ENCODE peak calls at places on chromosomes 7 and 10, in ten cellular contexts. One of them, this sample, is unnamed.

GRCh38 chr7:82677493-82677892 is 233.9 kb upstream of the CACNA2D1 start:
- DNase-seq in hypothalamus: no peak
- DNase-seq in mucosa of gallbladder: no peak
- DNase-seq in frontal cortex: no peak
- DNase-seq in Kasumi-1: peak; percentile 69
- DNase-seq in transverse colon: peak; percentile 11
- DNase-seq in heart right ventricle: no peak
- DNase-seq in naive thymus-derived CD8-positive, alpha-beta T cell: peak; percentile 21
- DNase-seq in HFF-Myc: no peak
- DNase-seq in NCI-H460: no peak
- DNase-seq in this sample: no peak

GRCh38 chr7:133778472-133778871 is 348.7 kb upstream of the LRGUK start:
- DNase-seq in hypothalamus: no peak
- DNase-seq in mucosa of gallbladder: no peak
- DNase-seq in frontal cortex: no peak
- DNase-seq in Kasumi-1: no peak
- DNase-seq in transverse colon: no peak
- DNase-seq in heart right ventricle: no peak
- DNase-seq in naive thymus-derived CD8-positive, alpha-beta T cell: no peak
- DNase-seq in HFF-Myc: no peak
- DNase-seq in NCI-H460: no peak
- DNase-seq in this sample: no peak

GRCh38 chr10:87860156-87860795 is 3.1 kb downstream of the KLLN start:
- DNase-seq in hypothalamus: no peak
- DNase-seq in mucosa of gallbladder: peak; percentile 43
- DNase-seq in frontal cortex: peak; percentile 37
- DNase-seq in Kasumi-1: peak; percentile 99
- DNase-seq in transverse colon: no peak
- DNase-seq in heart right ventricle: no peak
- DNase-seq in naive thymus-derived CD8-positive, alpha-beta T cell: peak; percentile 19
- DNase-seq in HFF-Myc: peak; percentile 66
- DNase-seq in NCI-H460: peak; percentile 73
- DNase-seq in this sample: no peak

GRCh38 chr10:90087197-90088007 is 386.0 kb downstream of the KIF20B start:
- DNase-seq in hypothalamus: no peak
- DNase-seq in mucosa of gallbladder: no peak
- DNase-seq in frontal cortex: no peak
- DNase-seq in Kasumi-1: no peak
- DNase-seq in transverse colon: no peak
- DNase-seq in heart right ventricle: no peak
- DNase-seq in naive thymus-derived CD8-positive, alpha-beta T cell: no peak
- DNase-seq in HFF-Myc: peak; percentile 66
- DNase-seq in NCI-H460: no peak
- DNase-seq in this sample: no peak

GRCh38 chr7:119482209-119482608 is 790.8 kb upstream of the KCND2 start:
- DNase-seq in hypothalamus: no peak
- DNase-seq in mucosa of gallbladder: no peak
- DNase-seq in frontal cortex: no peak
- DNase-seq in Kasumi-1: peak; percentile 14
- DNase-seq in transverse colon: no peak
- DNase-seq in heart right ventricle: no peak
- DNase-seq in naive thymus-derived CD8-positive, alpha-beta T cell: no peak
- DNase-seq in HFF-Myc: no peak
- DNase-seq in NCI-H460: peak; percentile 43
- DNase-seq in this sample: peak; percentile 21

GRCh38 chr7:154776350-154776749 is 226.6 kb downstream of the PAXIP1 start:
- DNase-seq in hypothalamus: no peak
- DNase-seq in mucosa of gallbladder: no peak
- DNase-seq in frontal cortex: no peak
- DNase-seq in Kasumi-1: no peak
- DNase-seq in transverse colon: no peak
- DNase-seq in heart right ventricle: no peak
- DNase-seq in naive thymus-derived CD8-positive, alpha-beta T cell: no peak
- DNase-seq in HFF-Myc: no peak
- DNase-seq in NCI-H460: no peak
- DNase-seq in this sample: no peak

GRCh38 chr7:35839860-35840854 is 39.3 kb downstream of the SEPTIN7 start:
- DNase-seq in hypothalamus: no peak
- DNase-seq in mucosa of gallbladder: no peak
- DNase-seq in frontal cortex: no peak
- DNase-seq in Kasumi-1: no peak
- DNase-seq in transverse colon: no peak
- DNase-seq in heart right ventricle: no peak
- DNase-seq in naive thymus-derived CD8-positive, alpha-beta T cell: no peak
- DNase-seq in HFF-Myc: peak; percentile 22
- DNase-seq in NCI-H460: no peak
- DNase-seq in this sample: no peak

GRCh38 chr10:26454891-26455290 is 16.8 kb downstream of the APBB1IP start:
- DNase-seq in hypothalamus: no peak
- DNase-seq in mucosa of gallbladder: no peak
- DNase-seq in frontal cortex: no peak
- DNase-seq in Kasumi-1: no peak
- DNase-seq in transverse colon: no peak
- DNase-seq in heart right ventricle: no peak
- DNase-seq in naive thymus-derived CD8-positive, alpha-beta T cell: no peak
- DNase-seq in HFF-Myc: no peak
- DNase-seq in NCI-H460: no peak
- DNase-seq in this sample: no peak

GRCh38 chr7:159105066-159105780 is 39.4 kb downstream of the VIPR2 start:
- DNase-seq in hypothalamus: no peak
- DNase-seq in mucosa of gallbladder: no peak
- DNase-seq in frontal cortex: no peak
- DNase-seq in Kasumi-1: no peak
- DNase-seq in transverse colon: peak; percentile 4
- DNase-seq in heart right ventricle: no peak
- DNase-seq in naive thymus-derived CD8-positive, alpha-beta T cell: no peak
- DNase-seq in HFF-Myc: no peak
- DNase-seq in NCI-H460: no peak
- DNase-seq in this sample: peak; percentile 36

GRCh38 chr7:155893176-155893575 is 80.9 kb upstream of the SHH start:
- DNase-seq in hypothalamus: no peak
- DNase-seq in mucosa of gallbladder: no peak
- DNase-seq in frontal cortex: no peak
- DNase-seq in Kasumi-1: no peak
- DNase-seq in transverse colon: no peak
- DNase-seq in heart right ventricle: no peak
- DNase-seq in naive thymus-derived CD8-positive, alpha-beta T cell: no peak
- DNase-seq in HFF-Myc: no peak
- DNase-seq in NCI-H460: no peak
- DNase-seq in this sample: no peak

GRCh38 chr7:42244828-42245227 is 7.8 kb upstream of the GLI3 start:
- DNase-seq in hypothalamus: no peak
- DNase-seq in mucosa of gallbladder: no peak
- DNase-seq in frontal cortex: no peak
- DNase-seq in Kasumi-1: no peak
- DNase-seq in transverse colon: no peak
- DNase-seq in heart right ventricle: no peak
- DNase-seq in naive thymus-derived CD8-positive, alpha-beta T cell: no peak
- DNase-seq in HFF-Myc: no peak
- DNase-seq in NCI-H460: no peak
- DNase-seq in this sample: no peak

GRCh38 chr10:99775850-99776249 is 6.6 kb upstream of the ABCC2 start:
- DNase-seq in hypothalamus: no peak
- DNase-seq in mucosa of gallbladder: no peak
- DNase-seq in frontal cortex: no peak
- DNase-seq in Kasumi-1: no peak
- DNase-seq in transverse colon: no peak
- DNase-seq in heart right ventricle: no peak
- DNase-seq in naive thymus-derived CD8-positive, alpha-beta T cell: no peak
- DNase-seq in HFF-Myc: no peak
- DNase-seq in NCI-H460: peak; percentile 84
- DNase-seq in this sample: no peak

GRCh38 chr10:75238182-75239180 is 2.7 kb upstream of the COMTD1 start:
- DNase-seq in hypothalamus: no peak
- DNase-seq in mucosa of gallbladder: no peak
- DNase-seq in frontal cortex: no peak
- DNase-seq in Kasumi-1: no peak
- DNase-seq in transverse colon: no peak
- DNase-seq in heart right ventricle: no peak
- DNase-seq in naive thymus-derived CD8-positive, alpha-beta T cell: no peak
- DNase-seq in HFF-Myc: no peak
- DNase-seq in NCI-H460: no peak
- DNase-seq in this sample: peak; percentile 56

GRCh38 chr10:89431977-89432376 is 17.6 kb downstream of the IFIT5 start:
- DNase-seq in hypothalamus: no peak
- DNase-seq in mucosa of gallbladder: no peak
- DNase-seq in frontal cortex: no peak
- DNase-seq in Kasumi-1: no peak
- DNase-seq in transverse colon: no peak
- DNase-seq in heart right ventricle: no peak
- DNase-seq in naive thymus-derived CD8-positive, alpha-beta T cell: no peak
- DNase-seq in HFF-Myc: no peak
- DNase-seq in NCI-H460: no peak
- DNase-seq in this sample: no peak

GRCh38 chr7:122919643-122920181 is 33.5 kb upstream of the CADPS2 start:
- DNase-seq in hypothalamus: no peak
- DNase-seq in mucosa of gallbladder: no peak
- DNase-seq in frontal cortex: no peak
- DNase-seq in Kasumi-1: no peak
- DNase-seq in transverse colon: no peak
- DNase-seq in heart right ventricle: no peak
- DNase-seq in naive thymus-derived CD8-positive, alpha-beta T cell: no peak
- DNase-seq in HFF-Myc: no peak
- DNase-seq in NCI-H460: no peak
- DNase-seq in this sample: no peak

GRCh38 chr7:112869111-112869774 is 79.0 kb upstream of the TMEM168 start:
- DNase-seq in hypothalamus: no peak
- DNase-seq in mucosa of gallbladder: no peak
- DNase-seq in frontal cortex: no peak
- DNase-seq in Kasumi-1: peak; percentile 33
- DNase-seq in transverse colon: peak; percentile 47
- DNase-seq in heart right ventricle: no peak
- DNase-seq in naive thymus-derived CD8-positive, alpha-beta T cell: no peak
- DNase-seq in HFF-Myc: peak; percentile 20
- DNase-seq in NCI-H460: peak; percentile 27
- DNase-seq in this sample: no peak

GRCh38 chr7:100983451-100984187 is 14.3 kb downstream of the MUC12 start:
- DNase-seq in hypothalamus: no peak
- DNase-seq in mucosa of gallbladder: no peak
- DNase-seq in frontal cortex: no peak
- DNase-seq in Kasumi-1: no peak
- DNase-seq in transverse colon: peak; percentile 68
- DNase-seq in heart right ventricle: no peak
- DNase-seq in naive thymus-derived CD8-positive, alpha-beta T cell: no peak
- DNase-seq in HFF-Myc: no peak
- DNase-seq in NCI-H460: no peak
- DNase-seq in this sample: no peak

GRCh38 chr7:26451997-26452396 is 160.3 kb downstream of the SNX10 start:
- DNase-seq in hypothalamus: no peak
- DNase-seq in mucosa of gallbladder: no peak
- DNase-seq in frontal cortex: no peak
- DNase-seq in Kasumi-1: no peak
- DNase-seq in transverse colon: no peak
- DNase-seq in heart right ventricle: no peak
- DNase-seq in naive thymus-derived CD8-positive, alpha-beta T cell: no peak
- DNase-seq in HFF-Myc: no peak
- DNase-seq in NCI-H460: no peak
- DNase-seq in this sample: no peak

GRCh38 chr10:89332092-89332633 is 4.4 kb downstream of the IFIT3 start:
- DNase-seq in hypothalamus: no peak
- DNase-seq in mucosa of gallbladder: peak; percentile 12
- DNase-seq in frontal cortex: no peak
- DNase-seq in Kasumi-1: peak; percentile 36
- DNase-seq in transverse colon: no peak
- DNase-seq in heart right ventricle: no peak
- DNase-seq in naive thymus-derived CD8-positive, alpha-beta T cell: no peak
- DNase-seq in HFF-Myc: peak; percentile 54
- DNase-seq in NCI-H460: no peak
- DNase-seq in this sample: no peak

GRCh38 chr7:116492654-116493109 is 6.9 kb upstream of the CAV2 start:
- DNase-seq in hypothalamus: no peak
- DNase-seq in mucosa of gallbladder: no peak
- DNase-seq in frontal cortex: no peak
- DNase-seq in Kasumi-1: no peak
- DNase-seq in transverse colon: no peak
- DNase-seq in heart right ventricle: no peak
- DNase-seq in naive thymus-derived CD8-positive, alpha-beta T cell: no peak
- DNase-seq in HFF-Myc: no peak
- DNase-seq in NCI-H460: no peak
- DNase-seq in this sample: no peak

GRCh38 chr7:128035712-128036111 is 4.5 kb upstream of the LRRC4 start:
- DNase-seq in hypothalamus: peak; percentile 33
- DNase-seq in mucosa of gallbladder: no peak
- DNase-seq in frontal cortex: peak; percentile 46
- DNase-seq in Kasumi-1: peak; percentile 52
- DNase-seq in transverse colon: no peak
- DNase-seq in heart right ventricle: no peak
- DNase-seq in naive thymus-derived CD8-positive, alpha-beta T cell: no peak
- DNase-seq in HFF-Myc: no peak
- DNase-seq in NCI-H460: peak; percentile 9
- DNase-seq in this sample: no peak

GRCh38 chr10:71974489-71975011 is 10.4 kb downstream of the CHST3 start:
- DNase-seq in hypothalamus: peak; percentile 44
- DNase-seq in mucosa of gallbladder: no peak
- DNase-seq in frontal cortex: no peak
- DNase-seq in Kasumi-1: no peak
- DNase-seq in transverse colon: no peak
- DNase-seq in heart right ventricle: no peak
- DNase-seq in naive thymus-derived CD8-positive, alpha-beta T cell: no peak
- DNase-seq in HFF-Myc: no peak
- DNase-seq in NCI-H460: peak; percentile 46
- DNase-seq in this sample: no peak

GRCh38 chr7:135342887-135343286 is 109.2 kb downstream of the STRA8 start:
- DNase-seq in hypothalamus: peak; percentile 63
- DNase-seq in mucosa of gallbladder: no peak
- DNase-seq in frontal cortex: peak; percentile 38
- DNase-seq in Kasumi-1: no peak
- DNase-seq in transverse colon: no peak
- DNase-seq in heart right ventricle: peak; percentile 60
- DNase-seq in naive thymus-derived CD8-positive, alpha-beta T cell: no peak
- DNase-seq in HFF-Myc: no peak
- DNase-seq in NCI-H460: no peak
- DNase-seq in this sample: peak; percentile 83

GRCh38 chr10:25934673-25935139 is 677 bp downstream of the MYO3A start:
- DNase-seq in hypothalamus: no peak
- DNase-seq in mucosa of gallbladder: no peak
- DNase-seq in frontal cortex: peak; percentile 7
- DNase-seq in Kasumi-1: no peak
- DNase-seq in transverse colon: peak; percentile 8
- DNase-seq in heart right ventricle: peak; percentile 7
- DNase-seq in naive thymus-derived CD8-positive, alpha-beta T cell: no peak
- DNase-seq in HFF-Myc: no peak
- DNase-seq in NCI-H460: no peak
- DNase-seq in this sample: no peak

GRCh38 chr10:96122824-96123223 is 7.3 kb upstream of the ZNF518A start:
- DNase-seq in hypothalamus: no peak
- DNase-seq in mucosa of gallbladder: no peak
- DNase-seq in frontal cortex: no peak
- DNase-seq in Kasumi-1: no peak
- DNase-seq in transverse colon: no peak
- DNase-seq in heart right ventricle: no peak
- DNase-seq in naive thymus-derived CD8-positive, alpha-beta T cell: no peak
- DNase-seq in HFF-Myc: no peak
- DNase-seq in NCI-H460: no peak
- DNase-seq in this sample: no peak

GRCh38 chr7:107958764-107959526 is 44.0 kb downstream of the LAMB1 start:
- DNase-seq in hypothalamus: no peak
- DNase-seq in mucosa of gallbladder: no peak
- DNase-seq in frontal cortex: no peak
- DNase-seq in Kasumi-1: no peak
- DNase-seq in transverse colon: no peak
- DNase-seq in heart right ventricle: no peak
- DNase-seq in naive thymus-derived CD8-positive, alpha-beta T cell: no peak
- DNase-seq in HFF-Myc: no peak
- DNase-seq in NCI-H460: no peak
- DNase-seq in this sample: no peak

GRCh38 chr7:90276033-90276728 is 31.2 kb downstream of the CFAP69 start:
- DNase-seq in hypothalamus: no peak
- DNase-seq in mucosa of gallbladder: no peak
- DNase-seq in frontal cortex: no peak
- DNase-seq in Kasumi-1: no peak
- DNase-seq in transverse colon: no peak
- DNase-seq in heart right ventricle: no peak
- DNase-seq in naive thymus-derived CD8-positive, alpha-beta T cell: no peak
- DNase-seq in HFF-Myc: no peak
- DNase-seq in NCI-H460: no peak
- DNase-seq in this sample: no peak

GRCh38 chr10:21649441-21649872 is 115.4 kb downstream of the MLLT10 start:
- DNase-seq in hypothalamus: no peak
- DNase-seq in mucosa of gallbladder: no peak
- DNase-seq in frontal cortex: no peak
- DNase-seq in Kasumi-1: no peak
- DNase-seq in transverse colon: no peak
- DNase-seq in heart right ventricle: no peak
- DNase-seq in naive thymus-derived CD8-positive, alpha-beta T cell: no peak
- DNase-seq in HFF-Myc: no peak
- DNase-seq in NCI-H460: no peak
- DNase-seq in this sample: no peak